ENCODE peak calls at places on chromosomes 7 and 10, in four cellular contexts. Z, U, F and V are unnamed samples. For H3K4me1, the result is how much of the 10 kb centered on the place peaks cover.

GRCh38 chr7:137696376-137696775 is 150.4 kb downstream of the DGKI start:
- DNase-seq in Z (no peak), U (no peak), F (no peak), V (no peak)

GRCh38 chr7:74343281-74344127 is 54.3 kb downstream of the CLIP2 start:
- DNase-seq in Z (no peak), U (no peak), F (peak), V (no peak)

GRCh38 chr10:100888957-100889356 is 23.8 kb upstream of the SLF2 start:
- DNase-seq in Z (no peak), U (no peak), F (no peak), V (no peak)

GRCh38 chr10:30984563-30985328 is 46.9 kb downstream of the ZNF438 start:
- DNase-seq in Z (no peak), U (no peak), F (no peak), V (no peak)

GRCh38 chr7:112654322-112655216 is 135.6 kb downstream of the TMEM168 start:
- DNase-seq in Z (no peak), U (no peak), F (no peak), V (no peak)

GRCh38 chr7:137886266-137886665 is 39.5 kb upstream of the DGKI start:
- DNase-seq in Z (no peak), U (no peak), F (no peak), V (peak)

GRCh38 chr7:69534461-69535041 is 63.7 kb upstream of the AUTS2 start:
- DNase-seq in Z (no peak), U (no peak), F (peak), V (peak)

GRCh38 chr10:116444527-116445142 is 17.0 kb downstream of the PNLIPRP3 start:
- DNase-seq in Z (peak), U (peak), F (peak), V (no peak)

GRCh38 chr7:122304996-122305421 is 459 bp upstream of the FEZF1 start:
- DNase-seq in Z (no peak), U (no peak), F (no peak), V (no peak)

GRCh38 chr7:13560441-13560840 is 429.0 kb downstream of the ETV1 start:
- DNase-seq in Z (no peak), U (no peak), F (no peak), V (no peak)

GRCh38 chr7:11910253-11910652 is 78.3 kb upstream of the THSD7A start:
- DNase-seq in Z (no peak), U (no peak), F (no peak), V (no peak)

GRCh38 chr7:101550641-101551531 is 78.2 kb downstream of the MYL10 start:
- DNase-seq in Z (no peak), U (no peak), F (peak), V (no peak)

DNA sequence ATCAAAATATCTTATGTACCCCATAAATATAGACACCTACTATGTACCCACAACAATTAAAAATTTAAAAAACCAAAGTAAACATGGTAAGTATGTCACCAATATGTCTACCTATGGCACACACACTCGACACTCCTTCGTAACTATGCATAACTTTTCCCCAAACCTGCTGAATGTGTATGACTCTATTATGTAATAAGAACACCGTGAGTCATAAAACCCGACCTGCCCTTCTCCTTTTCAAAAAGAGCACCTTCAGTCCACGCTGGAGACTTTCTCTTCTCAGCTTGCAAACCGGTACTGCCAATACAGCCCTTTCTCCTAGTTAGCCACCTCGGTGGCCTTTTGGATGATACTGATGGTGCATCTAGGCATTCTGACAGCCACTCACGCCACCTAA is 186.3 kb downstream of the PRPF18 start:
- DNase-seq in Z (no peak), U (no peak), F (no peak), V (no peak)
- TF ChIP-seq ATF2 in Z (no peak), U (no peak), F (no peak), V (no peak)

DNA sequence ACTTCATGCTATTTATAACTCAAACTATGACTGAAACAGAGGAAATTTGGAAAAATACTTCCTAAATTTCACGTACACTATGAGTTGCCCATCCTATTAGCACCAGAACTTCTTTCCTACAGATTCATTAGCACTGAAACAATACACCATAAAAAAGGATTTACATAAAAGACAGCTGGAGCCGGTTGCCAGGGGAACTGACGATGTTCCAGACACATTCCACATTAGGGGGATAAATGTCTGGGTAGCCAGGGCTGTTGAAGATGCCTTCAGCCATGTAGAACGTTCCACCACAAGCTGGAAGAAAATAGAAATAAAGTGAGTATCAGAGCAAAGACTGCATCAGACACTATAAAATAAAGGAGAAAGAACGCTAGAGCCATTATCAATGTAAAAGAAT is 129.8 kb upstream of the RSU1 start:
- DNase-seq in Z (no peak), U (no peak), F (no peak), V (no peak)
- H3K4me1 ChIP-seq in Z (under half), U (under half), F (under half), V (under half)

GRCh38 chr10:110556993-110557601 is 10.4 kb upstream of the SMC3 start:
- DNase-seq in Z (peak), U (no peak), F (peak), V (peak)
- TF ChIP-seq GABPA in Z (no peak), U (no peak), F (no peak), V (no peak)

GRCh38 chr10:93746844-93747284 is 10.9 kb upstream of the LGI1 start:
- DNase-seq in Z (peak), U (no peak), F (peak), V (peak)
- TF ChIP-seq ATF2 in Z (no peak), U (no peak), F (no peak), V (no peak)

GRCh38 chr7:81684513-81685262 is 85.2 kb downstream of the HGF start:
- DNase-seq in Z (peak), U (peak), F (no peak), V (no peak)
- H3K4me1 ChIP-seq in Z (under half), U (under half), F (under half), V (under half)

GRCh38 chr10:63146503-63146902 is 13.4 kb downstream of the NRBF2 start:
- DNase-seq in Z (no peak), U (no peak), F (no peak), V (no peak)
- TF ChIP-seq GABPA in Z (no peak), U (no peak), F (no peak), V (no peak)

GRCh38 chr7:56074371-56074791 is 10.3 kb downstream of the SUMF2 start:
- DNase-seq in Z (peak), U (no peak), F (peak), V (peak)
- TF ChIP-seq ATF2 in Z (no peak), U (no peak), F (no peak), V (no peak)

DNA sequence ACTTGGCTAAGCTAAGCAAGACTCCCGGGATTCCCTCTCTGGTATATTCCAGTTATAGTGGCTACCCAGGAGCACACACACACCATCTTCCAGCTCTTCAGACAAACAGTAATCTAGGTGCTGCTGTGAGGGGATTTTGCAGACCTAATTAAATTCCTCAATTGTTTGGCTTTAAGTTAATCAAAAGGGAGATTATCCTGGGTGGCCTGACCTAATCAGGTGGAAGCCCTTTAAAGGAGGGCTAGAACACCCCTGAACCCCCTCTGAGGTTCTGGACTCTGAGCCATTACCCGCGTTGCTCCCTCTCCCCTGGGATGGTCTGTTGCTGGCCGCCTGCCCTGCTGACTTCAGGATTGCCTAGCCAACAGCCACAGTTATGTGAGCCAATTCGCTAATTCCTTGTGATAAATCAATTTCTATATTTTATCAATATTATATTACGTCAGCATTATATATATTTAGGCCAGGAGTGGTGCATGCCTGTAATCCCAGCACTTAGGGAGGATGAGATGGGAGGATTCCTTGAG is 6.4 kb downstream of the SFXN2 start:
- DNase-seq in Z (no peak), U (no peak), F (no peak), V (no peak)
- H3K4me1 ChIP-seq in Z (half or more), U (under half), F (under half), V (under half)

GRCh38 chr10:62093863-62094291 is 174.8 kb downstream of the RTKN2 start:
- DNase-seq in Z (peak), U (no peak), F (no peak), V (no peak)
- TF ChIP-seq GABPA in Z (peak), U (no peak), F (no peak), V (no peak)